ENCODE peak calls at places on chromosomes 1 and 21, in nine cellular contexts. One of them, this sample, is unnamed.

GRCh38 chr1:154157520-154158306 is 2.8 kb upstream of the NUP210L start:
- DNase-seq in left lobe of liver: no peak
- DNase-seq in ovary: no peak
- DNase-seq in NCI-H69: no peak
- DNase-seq in adipocyte: no peak
- DNase-seq in AG09309: no peak
- DNase-seq in stimulated activated CD4-positive, alpha-beta T cell treated with anti-CD3 and anti-CD28 coated beads, TNF-alpha, amount 100 ng/mL, for 24 hours: peak; percentile 59
- DNase-seq in EH: peak; percentile 25
- DNase-seq in H4: no peak
- DNase-seq in this sample: no peak

GRCh38 chr21:45556645-45557601 is 14.7 kb upstream of the SLC19A1 start:
- DNase-seq in ovary: no peak
- DNase-seq in AG09309: no peak
- DNase-seq in EH: no peak
- DNase-seq in NCI-H69: no peak
- DNase-seq in stimulated activated CD4-positive, alpha-beta T cell treated with anti-CD3 and anti-CD28 coated beads, TNF-alpha, amount 100 ng/mL, for 24 hours: no peak
- DNase-seq in left lobe of liver: peak; percentile 92
- DNase-seq in adipocyte: no peak
- DNase-seq in H4: no peak
- DNase-seq in this sample: no peak

GRCh38 chr1:27116210-27116609 is 38.7 kb downstream of the SLC9A1 start:
- DNase-seq in ovary: peak; percentile 59
- DNase-seq in H4: no peak
- DNase-seq in EH: no peak
- DNase-seq in NCI-H69: peak; percentile 6
- DNase-seq in AG09309: no peak
- DNase-seq in adipocyte: no peak
- DNase-seq in stimulated activated CD4-positive, alpha-beta T cell treated with anti-CD3 and anti-CD28 coated beads, TNF-alpha, amount 100 ng/mL, for 24 hours: no peak
- DNase-seq in left lobe of liver: no peak
- DNase-seq in this sample: no peak

GRCh38 chr1:116528329-116529083 is 42.3 kb downstream of the CD58 start:
- DNase-seq in adipocyte: no peak
- DNase-seq in AG09309: no peak
- DNase-seq in ovary: no peak
- DNase-seq in NCI-H69: no peak
- DNase-seq in EH: no peak
- DNase-seq in H4: no peak
- DNase-seq in stimulated activated CD4-positive, alpha-beta T cell treated with anti-CD3 and anti-CD28 coated beads, TNF-alpha, amount 100 ng/mL, for 24 hours: no peak
- DNase-seq in left lobe of liver: no peak
- DNase-seq in this sample: no peak

GRCh38 chr1:185998391-185998790 is 264.2 kb downstream of the HMCN1 start:
- DNase-seq in AG09309: no peak
- DNase-seq in adipocyte: no peak
- DNase-seq in stimulated activated CD4-positive, alpha-beta T cell treated with anti-CD3 and anti-CD28 coated beads, TNF-alpha, amount 100 ng/mL, for 24 hours: no peak
- DNase-seq in ovary: no peak
- DNase-seq in H4: no peak
- DNase-seq in NCI-H69: peak; percentile 28
- DNase-seq in EH: no peak
- DNase-seq in left lobe of liver: no peak
- DNase-seq in this sample: no peak

GRCh38 chr1:67588186-67588865 is 96.7 kb upstream of the GADD45A start:
- DNase-seq in H4: no peak
- DNase-seq in left lobe of liver: no peak
- DNase-seq in EH: no peak
- DNase-seq in NCI-H69: peak; percentile 27
- DNase-seq in ovary: no peak
- DNase-seq in adipocyte: no peak
- DNase-seq in AG09309: no peak
- DNase-seq in stimulated activated CD4-positive, alpha-beta T cell treated with anti-CD3 and anti-CD28 coated beads, TNF-alpha, amount 100 ng/mL, for 24 hours: no peak
- DNase-seq in this sample: no peak

GRCh38 chr1:223429313-223429731 is 36.1 kb downstream of the CCDC185 start:
- DNase-seq in EH: peak; percentile 38
- DNase-seq in ovary: no peak
- DNase-seq in AG09309: peak; percentile 41
- DNase-seq in stimulated activated CD4-positive, alpha-beta T cell treated with anti-CD3 and anti-CD28 coated beads, TNF-alpha, amount 100 ng/mL, for 24 hours: no peak
- DNase-seq in left lobe of liver: no peak
- DNase-seq in NCI-H69: no peak
- DNase-seq in H4: no peak
- DNase-seq in adipocyte: peak; percentile 27
- DNase-seq in this sample: peak; percentile 84

GRCh38 chr1:15206418-15207030 is 40.5 kb upstream of the FHAD1 start:
- DNase-seq in NCI-H69: peak; percentile 31
- DNase-seq in EH: peak; percentile 35
- DNase-seq in H4: no peak
- DNase-seq in AG09309: no peak
- DNase-seq in left lobe of liver: no peak
- DNase-seq in stimulated activated CD4-positive, alpha-beta T cell treated with anti-CD3 and anti-CD28 coated beads, TNF-alpha, amount 100 ng/mL, for 24 hours: no peak
- DNase-seq in adipocyte: peak; percentile 15
- DNase-seq in ovary: no peak
- DNase-seq in this sample: no peak

GRCh38 chr21:31554511-31555022 is 104.9 kb upstream of the SOD1 start:
- DNase-seq in adipocyte: peak; percentile 36
- DNase-seq in ovary: no peak
- DNase-seq in H4: peak; percentile 85
- DNase-seq in stimulated activated CD4-positive, alpha-beta T cell treated with anti-CD3 and anti-CD28 coated beads, TNF-alpha, amount 100 ng/mL, for 24 hours: peak; percentile 33
- DNase-seq in AG09309: no peak
- DNase-seq in left lobe of liver: no peak
- DNase-seq in EH: no peak
- DNase-seq in NCI-H69: peak; percentile 49
- DNase-seq in this sample: no peak

GRCh38 chr1:24946861-24947658 is 17.0 kb upstream of the RUNX3 start:
- DNase-seq in AG09309: no peak
- DNase-seq in EH: peak; percentile 65
- DNase-seq in ovary: no peak
- DNase-seq in H4: no peak
- DNase-seq in stimulated activated CD4-positive, alpha-beta T cell treated with anti-CD3 and anti-CD28 coated beads, TNF-alpha, amount 100 ng/mL, for 24 hours: no peak
- DNase-seq in adipocyte: no peak
- DNase-seq in NCI-H69: no peak
- DNase-seq in left lobe of liver: no peak
- DNase-seq in this sample: peak; percentile 10

GRCh38 chr1:161089251-161089924 is at the start of gene NECTIN4:
- DNase-seq in adipocyte: no peak
- DNase-seq in ovary: no peak
- DNase-seq in stimulated activated CD4-positive, alpha-beta T cell treated with anti-CD3 and anti-CD28 coated beads, TNF-alpha, amount 100 ng/mL, for 24 hours: no peak
- DNase-seq in H4: no peak
- DNase-seq in EH: no peak
- DNase-seq in left lobe of liver: no peak
- DNase-seq in NCI-H69: no peak
- DNase-seq in AG09309: no peak
- DNase-seq in this sample: no peak

GRCh38 chr1:94974824-94975223 is 47.9 kb upstream of the CNN3 start:
- DNase-seq in NCI-H69: no peak
- DNase-seq in ovary: no peak
- DNase-seq in AG09309: no peak
- DNase-seq in adipocyte: peak; percentile 59
- DNase-seq in stimulated activated CD4-positive, alpha-beta T cell treated with anti-CD3 and anti-CD28 coated beads, TNF-alpha, amount 100 ng/mL, for 24 hours: no peak
- DNase-seq in left lobe of liver: no peak
- DNase-seq in EH: peak; percentile 98
- DNase-seq in H4: no peak
- DNase-seq in this sample: peak; percentile 64

GRCh38 chr1:210715072-210715471 is 386.4 kb downstream of the HHAT start:
- DNase-seq in EH: peak; percentile 18
- DNase-seq in H4: peak; percentile 21
- DNase-seq in left lobe of liver: no peak
- DNase-seq in AG09309: no peak
- DNase-seq in adipocyte: no peak
- DNase-seq in ovary: no peak
- DNase-seq in stimulated activated CD4-positive, alpha-beta T cell treated with anti-CD3 and anti-CD28 coated beads, TNF-alpha, amount 100 ng/mL, for 24 hours: no peak
- DNase-seq in NCI-H69: no peak
- DNase-seq in this sample: peak; percentile 3

GRCh38 chr21:25881524-25882376 is 147.0 kb downstream of the GABPA start:
- DNase-seq in ovary: peak; percentile 39
- DNase-seq in left lobe of liver: peak; percentile 61
- DNase-seq in stimulated activated CD4-positive, alpha-beta T cell treated with anti-CD3 and anti-CD28 coated beads, TNF-alpha, amount 100 ng/mL, for 24 hours: peak; percentile 49
- DNase-seq in EH: peak; percentile 66
- DNase-seq in AG09309: no peak
- DNase-seq in H4: peak; percentile 61
- DNase-seq in NCI-H69: peak; percentile 68
- DNase-seq in adipocyte: peak; percentile 82
- DNase-seq in this sample: peak; percentile 38

GRCh38 chr1:228394571-228395394 is 11.9 kb downstream of the TRIM11 start:
- DNase-seq in stimulated activated CD4-positive, alpha-beta T cell treated with anti-CD3 and anti-CD28 coated beads, TNF-alpha, amount 100 ng/mL, for 24 hours: no peak
- DNase-seq in left lobe of liver: no peak
- DNase-seq in ovary: peak; percentile 8
- DNase-seq in EH: no peak
- DNase-seq in AG09309: no peak
- DNase-seq in adipocyte: no peak
- DNase-seq in NCI-H69: no peak
- DNase-seq in H4: no peak
- DNase-seq in this sample: no peak

GRCh38 chr1:53398091-53398490 is 61.1 kb upstream of the DMRTB1 start:
- DNase-seq in left lobe of liver: no peak
- DNase-seq in adipocyte: peak; percentile 28
- DNase-seq in ovary: no peak
- DNase-seq in EH: peak; percentile 27
- DNase-seq in AG09309: no peak
- DNase-seq in H4: no peak
- DNase-seq in stimulated activated CD4-positive, alpha-beta T cell treated with anti-CD3 and anti-CD28 coated beads, TNF-alpha, amount 100 ng/mL, for 24 hours: no peak
- DNase-seq in NCI-H69: no peak
- DNase-seq in this sample: no peak

GRCh38 chr1:21669287-21670058 is at the start of gene RAP1GAP:
- DNase-seq in EH: peak; percentile 13
- DNase-seq in adipocyte: peak; percentile 64
- DNase-seq in left lobe of liver: peak; percentile 92
- DNase-seq in H4: no peak
- DNase-seq in NCI-H69: peak; percentile 77
- DNase-seq in stimulated activated CD4-positive, alpha-beta T cell treated with anti-CD3 and anti-CD28 coated beads, TNF-alpha, amount 100 ng/mL, for 24 hours: peak; percentile 22
- DNase-seq in ovary: no peak
- DNase-seq in AG09309: no peak
- DNase-seq in this sample: no peak

GRCh38 chr1:155013632-155014031 is 11.0 kb downstream of the ZBTB7B start:
- DNase-seq in NCI-H69: no peak
- DNase-seq in adipocyte: no peak
- DNase-seq in ovary: no peak
- DNase-seq in H4: no peak
- DNase-seq in stimulated activated CD4-positive, alpha-beta T cell treated with anti-CD3 and anti-CD28 coated beads, TNF-alpha, amount 100 ng/mL, for 24 hours: no peak
- DNase-seq in EH: no peak
- DNase-seq in left lobe of liver: no peak
- DNase-seq in AG09309: no peak
- DNase-seq in this sample: no peak

GRCh38 chr1:178091986-178092745 is 1.7 kb upstream of the RASAL2 start:
- DNase-seq in left lobe of liver: no peak
- DNase-seq in ovary: no peak
- DNase-seq in H4: no peak
- DNase-seq in EH: peak; percentile 86
- DNase-seq in AG09309: peak; percentile 33
- DNase-seq in NCI-H69: no peak
- DNase-seq in adipocyte: peak; percentile 85
- DNase-seq in stimulated activated CD4-positive, alpha-beta T cell treated with anti-CD3 and anti-CD28 coated beads, TNF-alpha, amount 100 ng/mL, for 24 hours: no peak
- DNase-seq in this sample: no peak

GRCh38 chr1:53562983-53563379 is 103.8 kb downstream of the DMRTB1 start:
- DNase-seq in EH: no peak
- DNase-seq in stimulated activated CD4-positive, alpha-beta T cell treated with anti-CD3 and anti-CD28 coated beads, TNF-alpha, amount 100 ng/mL, for 24 hours: no peak
- DNase-seq in H4: no peak
- DNase-seq in NCI-H69: no peak
- DNase-seq in ovary: no peak
- DNase-seq in AG09309: no peak
- DNase-seq in adipocyte: no peak
- DNase-seq in left lobe of liver: no peak
- DNase-seq in this sample: no peak

GRCh38 chr1:217605390-217605789 is 25.5 kb downstream of the GPATCH2 start:
- DNase-seq in AG09309: no peak
- DNase-seq in stimulated activated CD4-positive, alpha-beta T cell treated with anti-CD3 and anti-CD28 coated beads, TNF-alpha, amount 100 ng/mL, for 24 hours: no peak
- DNase-seq in EH: no peak
- DNase-seq in NCI-H69: no peak
- DNase-seq in ovary: no peak
- DNase-seq in H4: no peak
- DNase-seq in adipocyte: peak; percentile 19
- DNase-seq in left lobe of liver: no peak
- DNase-seq in this sample: no peak

GRCh38 chr1:205294175-205294913 is 27.2 kb downstream of the NUAK2 start:
- DNase-seq in stimulated activated CD4-positive, alpha-beta T cell treated with anti-CD3 and anti-CD28 coated beads, TNF-alpha, amount 100 ng/mL, for 24 hours: no peak
- DNase-seq in AG09309: peak; percentile 74
- DNase-seq in left lobe of liver: peak; percentile 79
- DNase-seq in ovary: peak; percentile 82
- DNase-seq in H4: peak; percentile 60
- DNase-seq in NCI-H69: peak; percentile 62
- DNase-seq in EH: peak; percentile 99
- DNase-seq in adipocyte: peak; percentile 74
- DNase-seq in this sample: peak; percentile 73

GRCh38 chr1:74343191-74343590 is 108.0 kb downstream of the TNNI3K start:
- DNase-seq in adipocyte: no peak
- DNase-seq in left lobe of liver: no peak
- DNase-seq in EH: no peak
- DNase-seq in H4: no peak
- DNase-seq in AG09309: no peak
- DNase-seq in stimulated activated CD4-positive, alpha-beta T cell treated with anti-CD3 and anti-CD28 coated beads, TNF-alpha, amount 100 ng/mL, for 24 hours: no peak
- DNase-seq in NCI-H69: peak; percentile 98
- DNase-seq in ovary: no peak
- DNase-seq in this sample: no peak